ENCODE peak calls at places on chromosomes 1 and 21, in six cellular contexts. F, E, Q, V, D and R are unnamed samples.

GRCh38 chr21:28904961-28905435 is 87.7 kb downstream of the LTN1 start:
- DNase-seq in F (no peak), E (no peak), Q (no peak), D (no peak), V (no peak), R (no peak)

GRCh38 chr1:2949966-2950925 is 71.0 kb upstream of the ACTRT2 start:
- DNase-seq in F (no peak), D (peak; percentile 52), V (no peak), E (no peak), Q (no peak), R (no peak)

GRCh38 chr1:207007352-207008033 is 25.1 kb downstream of the C1orf116 start:
- DNase-seq in D (no peak), Q (peak; percentile 44), V (no peak), E (no peak), F (no peak), R (peak; percentile 73)

GRCh38 chr1:77514871-77515776 is 167.3 kb downstream of the ZZZ3 start:
- DNase-seq in V (no peak), D (no peak), F (no peak), Q (peak; percentile 73), E (no peak), R (no peak)

GRCh38 chr1:64687725-64688285 is 57.1 kb upstream of the RAVER2 start:
- DNase-seq in E (no peak), V (no peak), D (no peak), F (no peak), Q (peak; percentile 65), R (no peak)

GRCh38 chr21:17195965-17196364 is 316.9 kb upstream of the CXADR start:
- DNase-seq in V (no peak), Q (peak; percentile 21), E (no peak), D (no peak), F (no peak), R (no peak)

GRCh38 chr1:20324704-20325406 is 34.2 kb downstream of the VWA5B1 start:
- DNase-seq in E (no peak), F (no peak), D (no peak), V (no peak), Q (no peak), R (no peak)

GRCh38 chr1:212514056-212514614 is 81.4 kb downstream of the NENF start:
- DNase-seq in V (no peak), F (no peak), E (no peak), Q (peak; percentile 78), D (peak; percentile 70), R (peak; percentile 71)

GRCh38 chr1:155591770-155592169 is 18.2 kb upstream of the MSTO1 start:
- DNase-seq in V (no peak), F (no peak), D (no peak), Q (peak; percentile 86), E (peak; percentile 27), R (no peak)

GRCh38 chr21:43775795-43776430 is at the start of gene CSTB:
- DNase-seq in Q (peak; percentile 90), F (peak; percentile 89), V (peak; percentile 94), E (no peak), D (peak; percentile 90), R (peak; percentile 91)

GRCh38 chr1:203682401-203683383 is 56.1 kb downstream of the ATP2B4 start:
- DNase-seq in V (no peak), Q (no peak), F (no peak), D (no peak), E (no peak), R (no peak)

GRCh38 chr1:247204177-247204647 is 32.4 kb upstream of the ZNF124 start:
- DNase-seq in E (no peak), Q (no peak), V (no peak), D (no peak), F (no peak), R (no peak)

GRCh38 chr1:178397678-178398077 is 99.1 kb downstream of the CLEC20A start:
- DNase-seq in V (no peak), E (no peak), Q (peak; percentile 12), F (no peak), D (no peak), R (no peak)

GRCh38 chr1:114670083-114671010 is 498 bp upstream of the DENND2C start:
- DNase-seq in Q (peak; percentile 92), D (peak; percentile 95), V (peak; percentile 97), F (peak; percentile 96), E (peak; percentile 27), R (peak; percentile 95)

GRCh38 chr1:208150810-208151458 is 93.2 kb downstream of the PLXNA2 start:
- DNase-seq in E (no peak), V (no peak), D (peak; percentile 43), F (no peak), Q (no peak), R (no peak)

GRCh38 chr1:51558375-51558924 is 39.4 kb upstream of the EPS15 start:
- DNase-seq in E (peak; percentile 85), F (no peak), D (no peak), Q (no peak), V (no peak), R (no peak)

GRCh38 chr1:2405588-2406295 is 6.6 kb downstream of the PEX10 start:
- DNase-seq in F (no peak), D (no peak), E (no peak), Q (no peak), V (no peak), R (no peak)

GRCh38 chr1:2874207-2875165 is 73.0 kb upstream of the TTC34 start:
- DNase-seq in Q (no peak), D (no peak), F (no peak), V (no peak), E (no peak), R (no peak)

GRCh38 chr1:3743421-3743820 is 8.8 kb upstream of the CCDC27 start:
- DNase-seq in Q (no peak), F (no peak), D (no peak), V (no peak), E (no peak), R (no peak)

GRCh38 chr1:77319036-77319705 is 37.4 kb downstream of the AK5 start:
- DNase-seq in E (no peak), F (no peak), D (no peak), Q (no peak), V (no peak), R (no peak)

GRCh38 chr21:34908424-34909055 is 140.6 kb downstream of the RUNX1 start:
- DNase-seq in E (no peak), V (no peak), Q (no peak), D (peak; percentile 70), F (no peak), R (peak; percentile 40)

GRCh38 chr1:4700801-4701200 is 46.4 kb downstream of the AJAP1 start:
- DNase-seq in F (no peak), D (no peak), E (no peak), Q (no peak), V (no peak), R (no peak)

DNA sequence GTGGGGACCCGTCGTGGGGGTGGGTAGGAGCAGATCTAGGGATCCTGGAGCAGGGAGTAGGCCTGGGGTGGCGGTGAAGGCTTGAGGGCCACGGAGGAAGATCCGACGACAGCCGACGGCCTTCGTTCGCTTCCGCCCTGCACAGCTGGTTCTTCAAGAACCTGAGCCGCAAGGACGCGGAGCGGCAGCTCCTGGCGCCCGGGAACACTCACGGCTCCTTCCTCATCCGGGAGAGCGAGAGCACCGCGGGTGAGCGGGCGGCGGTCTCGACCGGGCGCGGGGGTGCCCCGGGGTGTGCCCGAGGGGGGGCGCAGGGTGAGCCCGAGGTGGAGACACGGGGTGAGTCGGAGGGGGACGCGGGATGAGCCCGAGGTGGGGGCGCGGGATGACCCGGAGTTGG is 16.5 kb upstream of the HDAC1 start:
- DNase-seq in F (no peak), Q (no peak), D (no peak), E (no peak), V (no peak), R (no peak)
- H3K4me3 ChIP-seq in F (no peak overlapping the region), Q (no peak overlapping the region), D (no peak overlapping the region), E (no peak overlapping the region), V (no peak overlapping the region), R (no peak overlapping the region)

GRCh38 chr1:6013491-6013890 is 21.3 kb upstream of the NPHP4 start:
- DNase-seq in E (no peak), Q (no peak), F (no peak), V (no peak), D (no peak), R (no peak)
- H3K27ac ChIP-seq in E (no peak overlapping the region), Q (no peak overlapping the region), F (no peak overlapping the region), V (peak overlapping the region; percentile 47), D (no peak overlapping the region), R (peak overlapping the region; percentile 30)

DNA sequence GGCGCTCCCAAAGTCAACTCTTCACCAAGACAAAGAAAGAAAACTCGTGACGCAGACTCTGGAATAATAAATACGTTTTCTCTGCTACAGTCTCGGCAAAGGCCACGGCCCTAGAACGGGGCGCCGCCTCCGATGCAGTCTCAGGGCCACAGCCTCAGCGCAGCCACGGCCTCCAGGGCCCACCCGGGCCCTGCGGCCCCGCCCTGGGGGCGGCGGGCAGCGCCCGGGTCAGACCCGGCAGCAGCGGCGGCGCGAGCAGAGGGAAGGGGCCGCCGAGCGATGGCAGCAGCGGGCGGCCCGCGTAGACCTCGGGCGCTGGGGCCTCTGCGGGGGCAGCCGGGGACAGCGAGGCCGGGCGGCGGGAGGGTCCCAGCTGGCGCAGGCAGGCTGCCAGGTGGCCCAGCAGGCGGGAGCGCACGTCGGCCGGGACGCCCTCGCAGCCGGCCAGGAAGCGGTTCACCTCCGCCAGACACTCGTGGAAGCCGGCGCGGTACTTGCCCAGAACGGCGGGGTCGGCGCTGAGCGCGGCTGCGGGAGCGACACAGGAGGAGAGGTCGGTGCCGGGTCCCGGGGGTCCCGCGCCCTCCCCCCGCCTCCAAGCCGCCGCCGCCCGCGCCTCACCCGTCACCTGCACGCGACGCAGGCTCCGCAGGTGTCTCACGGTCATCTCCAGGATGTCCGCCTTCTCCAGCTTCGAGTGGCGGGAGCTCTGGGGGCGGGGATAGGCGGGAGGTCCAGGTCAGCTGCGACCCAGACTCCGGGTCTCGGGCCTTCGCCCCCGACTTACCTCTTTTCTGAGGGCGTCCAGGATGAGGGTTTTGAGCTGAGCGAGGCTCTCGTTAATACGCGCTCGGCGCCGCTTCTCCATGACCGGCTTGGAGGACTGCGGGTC is 746 bp downstream of the HES4 start:
- DNase-seq in V (peak; percentile 81), Q (peak; percentile 60), F (no peak), D (peak; percentile 78), E (no peak), R (no peak)
- TF ChIP-seq CTCF in V (no peak), Q (no peak), F (no peak), D (no peak), E (no peak), R (no peak)

GRCh38 chr1:94383966-94384408 is 34.2 kb upstream of the ABCD3 start:
- DNase-seq in F (no peak), V (no peak), Q (no peak), D (no peak), E (no peak), R (peak; percentile 39)
- H3K4me3 ChIP-seq in F (no peak overlapping the region), V (no peak overlapping the region), Q (no peak overlapping the region), D (no peak overlapping the region), E (no peak overlapping the region), R (no peak overlapping the region)

DNA sequence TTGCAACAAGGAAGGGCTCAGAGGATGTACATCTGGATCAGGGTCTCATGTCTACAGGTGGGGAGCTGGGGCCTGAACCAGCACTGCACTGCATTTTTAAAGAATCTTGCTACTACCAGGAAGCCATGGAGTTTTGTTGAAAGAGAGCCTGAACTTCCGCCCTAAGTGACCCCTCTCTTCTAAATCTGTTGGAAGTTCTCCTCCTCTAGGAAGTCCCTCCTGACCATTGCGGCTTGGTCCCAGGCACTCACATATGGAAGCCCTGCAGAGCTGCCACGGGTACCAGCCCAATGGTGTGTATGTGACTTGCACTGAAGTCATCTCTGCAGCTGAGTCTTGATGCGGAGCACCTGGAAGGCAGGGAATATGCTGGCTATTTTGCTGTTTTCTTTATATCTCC is 192.0 kb upstream of the GALNT2 start:
- DNase-seq in F (peak; percentile 45), D (no peak), Q (no peak), E (no peak), V (peak; percentile 67), R (no peak)
- H3K27ac ChIP-seq in F (no peak overlapping the region), D (no peak overlapping the region), Q (no peak overlapping the region), E (no peak overlapping the region), V (no peak overlapping the region), R (no peak overlapping the region)